ENCODE peak calls at places on chromosomes 2 and 18, in five cellular contexts. D, Q, O, H and U are unnamed samples.

GRCh38 chr2:72114693-72115051 is 33.0 kb downstream of the CYP26B1 start:
- DNase-seq in O (peak; percentile 84), H (no peak), D (no peak), Q (no peak), U (no peak)

GRCh38 chr2:232809349-232810124 is 33.2 kb upstream of the KCNJ13 start:
- DNase-seq in Q (no peak), D (no peak), O (no peak), H (no peak), U (no peak)

GRCh38 chr18:35406666-35407065 is 29.5 kb upstream of the ZNF396 start:
- DNase-seq in H (no peak), O (no peak), Q (no peak), D (no peak), U (no peak)

GRCh38 chr2:78993518-78994148 is 31.9 kb upstream of the REG3G start:
- DNase-seq in H (no peak), D (no peak), O (no peak), Q (no peak), U (no peak)

GRCh38 chr2:69013837-69014796 is 1.1 kb downstream of the ANTXR1 start:
- DNase-seq in H (no peak), O (no peak), Q (no peak), D (peak; percentile 74), U (no peak)

GRCh38 chr18:58202406-58202730 is 158.3 kb downstream of the NEDD4L start:
- DNase-seq in H (no peak), D (no peak), Q (no peak), O (no peak), U (no peak)

GRCh38 chr18:45589559-45590041 is 25.7 kb upstream of the SLC14A2 start:
- DNase-seq in D (peak; percentile 95), O (no peak), Q (no peak), H (no peak), U (no peak)

GRCh38 chr18:61334951-61335736 is 1.9 kb downstream of the CDH20 start:
- DNase-seq in Q (no peak), D (peak; percentile 11), O (no peak), H (no peak), U (no peak)

GRCh38 chr18:49886891-49887764 is 73.8 kb upstream of the ACAA2 start:
- DNase-seq in Q (no peak), O (no peak), H (no peak), D (no peak), U (no peak)

GRCh38 chr2:174332607-174333001 is 2.1 kb upstream of the SP9 start:
- DNase-seq in Q (no peak), H (no peak), O (no peak), D (no peak), U (no peak)

GRCh38 chr18:63307555-63308200 is 11.9 kb downstream of the BCL2 start:
- DNase-seq in Q (no peak), D (no peak), H (no peak), O (no peak), U (no peak)

GRCh38 chr18:63309422-63309821 is 10.1 kb downstream of the BCL2 start:
- DNase-seq in O (no peak), Q (peak; percentile 35), D (no peak), H (no peak), U (no peak)

GRCh38 chr18:63303562-63303961 is 16.0 kb downstream of the BCL2 start:
- DNase-seq in D (no peak), H (no peak), Q (no peak), O (no peak), U (no peak)

GRCh38 chr18:63306819-63307554 is 12.6 kb downstream of the BCL2 start:
- DNase-seq in D (no peak), O (no peak), H (no peak), Q (no peak), U (no peak)

GRCh38 chr18:63306249-63306648 is 13.3 kb downstream of the BCL2 start:
- DNase-seq in Q (no peak), O (no peak), H (no peak), D (no peak), U (no peak)
- H3K4me3 ChIP-seq in Q (no peak overlapping the region), O (no peak overlapping the region), H (no peak overlapping the region), D (no peak overlapping the region), U (no peak overlapping the region)

GRCh38 chr2:128199141-128199540 is 108.1 kb downstream of the UGGT1 start:
- DNase-seq in O (no peak), Q (no peak), H (no peak), D (no peak), U (no peak)
- TF ChIP-seq CTCF in O (no peak), Q (no peak), H (no peak), D (no peak), U (no peak)

DNA sequence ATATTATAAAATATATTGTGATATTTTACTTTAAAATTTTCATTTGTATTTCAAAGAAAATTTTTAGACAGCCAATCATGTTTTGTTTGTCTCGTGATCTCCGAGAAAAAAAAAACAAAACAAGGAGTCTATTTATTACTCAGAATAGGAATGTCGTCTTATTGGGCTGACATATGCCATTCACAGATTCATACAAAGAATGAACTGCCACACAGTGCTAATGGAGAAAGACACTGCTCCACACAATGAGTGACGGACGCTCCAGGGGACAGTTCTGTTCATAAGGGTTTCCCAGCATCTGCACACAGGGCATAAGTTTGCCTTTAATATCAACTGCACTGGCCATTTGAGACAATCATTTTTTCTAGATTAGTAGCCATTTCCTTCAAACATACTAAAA is 3.5 kb downstream of the SERTAD2 start:
- DNase-seq in Q (no peak), H (no peak), D (no peak), O (no peak), U (no peak)
- H3K4me3 ChIP-seq in Q (no peak overlapping the region), H (no peak overlapping the region), D (no peak overlapping the region), O (no peak overlapping the region), U (no peak overlapping the region)

GRCh38 chr18:62404881-62405280 is 79.8 kb downstream of the TNFRSF11A start:
- DNase-seq in O (no peak), Q (no peak), H (no peak), D (no peak), U (no peak)

GRCh38 chr18:62403125-62403524 is 78.0 kb downstream of the TNFRSF11A start:
- DNase-seq in H (no peak), D (no peak), O (no peak), Q (no peak), U (no peak)

GRCh38 chr18:62399781-62400308 is 74.7 kb downstream of the TNFRSF11A start:
- DNase-seq in Q (no peak), H (no peak), D (no peak), O (no peak), U (no peak)

GRCh38 chr18:62400916-62401315 is 75.8 kb downstream of the TNFRSF11A start:
- DNase-seq in H (no peak), O (no peak), Q (no peak), D (no peak), U (no peak)

DNA sequence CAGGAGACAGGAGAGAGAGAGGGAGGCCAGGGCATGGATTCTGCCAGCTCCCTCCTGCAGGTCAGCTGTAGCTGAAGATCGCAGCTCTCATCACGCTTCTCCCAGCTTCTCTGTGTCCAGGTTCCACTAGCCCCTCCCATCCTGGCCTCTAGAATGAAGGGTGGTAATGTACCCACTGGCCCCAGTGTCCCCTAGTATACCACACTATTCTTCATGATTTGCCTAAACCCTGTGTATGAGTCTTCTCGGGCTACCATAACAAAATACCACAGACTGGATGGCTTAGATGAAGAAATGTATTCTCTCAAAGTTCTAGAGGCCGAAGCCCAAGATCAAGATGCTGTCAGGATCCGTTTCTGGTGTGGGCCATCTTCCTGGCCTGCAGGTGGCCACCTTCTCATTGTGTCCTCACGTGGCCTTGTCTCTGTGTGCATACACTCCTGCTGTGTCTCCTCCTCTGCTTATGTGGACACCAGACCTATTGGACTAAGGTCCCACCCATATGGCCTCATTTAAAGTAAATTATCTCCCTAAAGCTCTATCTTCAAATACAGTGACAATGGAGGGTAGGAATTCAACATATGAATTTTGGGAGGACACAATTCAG is 77.3 kb downstream of the TNFRSF11A start:
- DNase-seq in Q (no peak), O (no peak), H (no peak), D (no peak), U (no peak)
- TF ChIP-seq CTCF in Q (no peak), O (no peak), H (no peak), D (no peak), U (no peak)

GRCh38 chr18:48409591-48410094 is 460 bp upstream of the ZBTB7C start:
- DNase-seq in D (no peak), H (no peak), O (no peak), Q (no peak), U (no peak)

GRCh38 chr18:48407358-48407757 is 1.8 kb downstream of the ZBTB7C start:
- DNase-seq in Q (no peak), H (no peak), O (no peak), D (no peak), U (no peak)

GRCh38 chr18:48408727-48409590 is at the start of gene ZBTB7C:
- DNase-seq in O (no peak), D (no peak), Q (no peak), H (peak; percentile 60), U (no peak)

GRCh38 chr18:48410095-48410920 is 1.1 kb upstream of the ZBTB7C start:
- DNase-seq in O (peak; percentile 98), D (peak; percentile 69), H (peak; percentile 94), Q (peak; percentile 38), U (peak; percentile 85)

DNA sequence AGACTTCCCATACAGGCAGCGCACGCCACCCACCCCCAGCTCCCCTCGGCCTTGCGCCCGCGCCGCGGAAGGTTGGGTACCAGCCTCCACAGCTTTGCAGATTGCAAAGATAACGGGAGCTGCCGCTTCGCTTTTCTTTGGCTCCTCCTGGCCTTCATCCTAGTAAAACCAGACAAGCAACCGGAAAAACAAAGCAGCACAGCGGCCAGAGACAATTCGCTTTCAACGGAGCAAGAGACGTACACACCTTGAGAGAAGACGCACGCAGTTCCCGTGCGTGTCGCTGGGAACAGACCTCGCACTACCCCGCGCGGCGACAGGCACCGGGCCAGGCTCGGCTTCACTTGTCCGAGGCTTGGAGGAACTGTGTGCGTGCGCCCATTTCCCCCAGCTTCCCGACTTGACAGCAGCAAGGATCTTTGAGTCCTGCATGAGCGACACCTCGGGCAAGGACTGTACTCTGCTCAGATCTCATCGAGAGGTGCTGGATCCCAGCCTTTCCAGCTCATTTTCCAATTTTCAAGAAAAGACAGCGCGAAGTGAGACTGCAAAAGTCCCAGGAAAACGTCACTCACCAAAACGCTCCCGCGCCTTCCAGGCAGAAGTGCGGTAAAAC is 964 bp downstream of the ZBTB7C start:
- DNase-seq in H (no peak), O (no peak), Q (no peak), D (no peak), U (no peak)
- H3K4me3 ChIP-seq in H (peak overlapping the region; percentile 99), O (peak overlapping the region; percentile 38), Q (no peak overlapping the region), D (no peak overlapping the region), U (peak overlapping the region; percentile 55)

DNA sequence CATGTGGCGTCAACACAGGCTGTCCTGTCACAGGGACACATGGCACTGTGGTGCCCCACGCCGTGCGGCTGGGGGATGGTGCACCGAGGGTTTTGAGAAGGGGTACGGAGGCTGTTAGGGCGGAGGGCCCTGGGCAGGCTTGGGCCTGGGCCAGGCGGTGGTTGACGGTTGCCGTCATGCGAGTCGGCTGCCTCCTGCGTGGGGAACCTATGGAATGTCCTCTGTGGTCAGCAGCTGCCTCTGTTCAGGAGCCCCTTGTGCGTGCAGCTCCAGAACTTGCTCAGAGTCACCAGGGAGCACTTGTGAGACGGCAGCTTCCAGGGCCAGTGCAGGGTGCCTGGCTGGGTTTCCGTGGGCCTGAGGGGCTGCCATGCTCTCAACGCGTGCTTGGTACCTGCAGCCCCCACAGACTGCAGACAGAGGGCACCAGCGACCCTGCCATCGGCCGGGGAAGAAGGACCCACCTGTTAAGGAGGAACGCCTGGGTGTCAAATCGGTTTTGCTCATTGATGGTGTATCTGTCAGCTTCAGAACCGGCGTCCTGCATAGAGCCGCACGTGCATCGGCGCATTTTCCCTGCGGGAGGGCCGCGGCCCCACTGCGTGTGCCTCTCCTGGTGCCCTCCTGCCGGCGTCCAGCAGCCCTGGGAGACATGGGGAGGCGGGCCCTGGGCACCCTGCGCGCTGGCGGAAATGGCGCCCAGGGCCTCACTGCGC is 10.0 kb upstream of the D2HGDH start:
- DNase-seq in D (no peak), O (no peak), H (no peak), Q (peak; percentile 46), U (no peak)
- TF ChIP-seq CTCF in D (peak; percentile 19), O (no peak), H (no peak), Q (peak; percentile 40), U (no peak)

GRCh38 chr2:70118798-70119454 is 31.6 kb downstream of the PCBP1 start:
- DNase-seq in O (no peak), H (no peak), D (no peak), Q (no peak), U (no peak)
- H3K4me3 ChIP-seq in O (no peak overlapping the region), H (no peak overlapping the region), D (no peak overlapping the region), Q (no peak overlapping the region), U (no peak overlapping the region)